ENCODE peak calls at places on chromosome 19, in four cellular contexts. Y is K562, O is GM12878, X is HepG2. A is an unnamed sample.
A peak's percentile ranks its signal among the peaks of the same experiment; 100 is the strongest.

GRCh38 chr19:35327642-35328041 is 1.3 kb upstream of the CD22 start:
- DNase-seq in Y (peak; percentile 54), O (no peak), X (peak; percentile 31), A (no peak)

GRCh38 chr19:50551713-50552187 is 16.5 kb downstream of the LRRC4B start:
- DNase-seq in Y (peak; percentile 81), O (no peak), X (no peak), A (no peak)

GRCh38 chr19:14703833-14704232 is 14.0 kb downstream of the ZNF333 start:
- DNase-seq in Y (no peak), O (no peak), X (no peak), A (no peak)

GRCh38 chr19:50980203-50980602 is 3.5 kb downstream of the KLK7 start:
- DNase-seq in Y (no peak), O (no peak), X (no peak), A (no peak)

GRCh38 chr19:6442087-6442688 is 8.6 kb upstream of the SLC25A41 start:
- DNase-seq in Y (no peak), O (no peak), X (no peak), A (no peak)

GRCh38 chr19:4723465-4724251 is at the start of gene DPP9:
- DNase-seq in Y (peak; percentile 97), O (peak; percentile 100), X (peak; percentile 97), A (peak; percentile 99)

GRCh38 chr19:34974631-34975030 is 10.6 kb upstream of the ZNF792 start:
- DNase-seq in Y (no peak), O (no peak), X (no peak), A (no peak)

GRCh38 chr19:30111456-30111855 is 169.4 kb downstream of the URI1 start:
- DNase-seq in Y (no peak), O (no peak), X (no peak), A (no peak)

GRCh38 chr19:29404951-29405727 is 120.7 kb upstream of the VSTM2B start:
- DNase-seq in Y (no peak), O (no peak), X (no peak), A (no peak)

GRCh38 chr19:7783991-7784421 is 21.0 kb downstream of the CLEC4M start:
- DNase-seq in Y (no peak), O (no peak), X (peak; percentile 17), A (no peak)

GRCh38 chr19:11560404-11560988 is 1.5 kb upstream of the ELOF1 start:
- DNase-seq in Y (peak; percentile 68), O (peak; percentile 83), X (peak; percentile 80), A (peak; percentile 70)

GRCh38 chr19:2590630-2591399 is 111.7 kb downstream of the GNG7 start:
- DNase-seq in Y (no peak), O (no peak), X (no peak), A (no peak)

GRCh38 chr19:14112809-14113385 is 4.7 kb downstream of the PRKACA start:
- DNase-seq in Y (no peak), O (no peak), X (peak; percentile 29), A (no peak)

GRCh38 chr19:34096020-34096915 is 76.0 kb upstream of the LSM14A start:
- DNase-seq in Y (peak; percentile 44), O (no peak), X (peak; percentile 41), A (peak; percentile 50)

GRCh38 chr19:32041681-32042292 is 303.6 kb upstream of the ZNF507 start:
- DNase-seq in Y (peak; percentile 38), O (no peak), X (peak; percentile 16), A (peak; percentile 64)

GRCh38 chr19:10295305-10295846 is 5.6 kb downstream of the ICAM5 start:
- DNase-seq in Y (peak; percentile 42), O (no peak), X (no peak), A (no peak)

GRCh38 chr19:35868172-35868822 is at the start of gene APLP1:
- DNase-seq in Y (peak; percentile 91), O (no peak), X (peak; percentile 14), A (peak; percentile 59)

GRCh38 chr19:51059715-51060114 is 5.2 kb downstream of the KLK13 start:
- DNase-seq in Y (peak; percentile 25), O (no peak), X (no peak), A (no peak)

GRCh38 chr19:8731428-8732169 is 10.2 kb downstream of the OR2Z1 start:
- DNase-seq in Y (peak; percentile 31), O (no peak), X (no peak), A (no peak)

DNA sequence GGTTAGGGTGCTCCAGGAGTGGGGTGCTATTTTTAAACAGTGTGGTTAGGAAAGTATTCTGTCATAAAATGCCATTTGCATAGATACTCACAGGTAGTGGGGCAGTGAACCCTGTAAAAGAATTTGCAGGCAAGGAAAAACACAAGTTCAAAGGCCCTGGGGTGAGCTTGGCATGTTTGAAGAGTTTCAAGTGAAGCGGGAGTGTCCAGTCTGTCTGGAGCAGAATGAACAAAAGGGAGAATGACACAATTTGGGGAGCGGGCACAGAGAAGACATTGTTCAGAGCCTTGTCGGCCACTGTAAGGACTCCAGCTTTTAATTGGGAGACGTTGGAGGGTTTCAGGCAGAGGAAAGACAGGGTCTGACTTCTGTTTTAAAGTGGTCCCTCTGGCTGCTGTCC is 2.8 kb downstream of the GRWD1 start:
- DNase-seq in Y (no peak), O (no peak), X (no peak), A (no peak)
- TF ChIP-seq FOXK2 in Y (no peak), O (no peak), X (no peak), A (no peak)

GRCh38 chr19:47026889-47027288 is 7.3 kb downstream of the NPAS1 start:
- DNase-seq in Y (no peak), O (no peak), X (no peak), A (no peak)

GRCh38 chr19:47024502-47024901 is 4.9 kb downstream of the NPAS1 start:
- DNase-seq in Y (no peak), O (no peak), X (no peak), A (no peak)

GRCh38 chr19:47026156-47026555 is 6.5 kb downstream of the NPAS1 start:
- DNase-seq in Y (no peak), O (no peak), X (no peak), A (no peak)

GRCh38 chr19:47028372-47028672 is 8.7 kb downstream of the NPAS1 start:
- DNase-seq in Y (no peak), O (no peak), X (no peak), A (no peak)

DNA sequence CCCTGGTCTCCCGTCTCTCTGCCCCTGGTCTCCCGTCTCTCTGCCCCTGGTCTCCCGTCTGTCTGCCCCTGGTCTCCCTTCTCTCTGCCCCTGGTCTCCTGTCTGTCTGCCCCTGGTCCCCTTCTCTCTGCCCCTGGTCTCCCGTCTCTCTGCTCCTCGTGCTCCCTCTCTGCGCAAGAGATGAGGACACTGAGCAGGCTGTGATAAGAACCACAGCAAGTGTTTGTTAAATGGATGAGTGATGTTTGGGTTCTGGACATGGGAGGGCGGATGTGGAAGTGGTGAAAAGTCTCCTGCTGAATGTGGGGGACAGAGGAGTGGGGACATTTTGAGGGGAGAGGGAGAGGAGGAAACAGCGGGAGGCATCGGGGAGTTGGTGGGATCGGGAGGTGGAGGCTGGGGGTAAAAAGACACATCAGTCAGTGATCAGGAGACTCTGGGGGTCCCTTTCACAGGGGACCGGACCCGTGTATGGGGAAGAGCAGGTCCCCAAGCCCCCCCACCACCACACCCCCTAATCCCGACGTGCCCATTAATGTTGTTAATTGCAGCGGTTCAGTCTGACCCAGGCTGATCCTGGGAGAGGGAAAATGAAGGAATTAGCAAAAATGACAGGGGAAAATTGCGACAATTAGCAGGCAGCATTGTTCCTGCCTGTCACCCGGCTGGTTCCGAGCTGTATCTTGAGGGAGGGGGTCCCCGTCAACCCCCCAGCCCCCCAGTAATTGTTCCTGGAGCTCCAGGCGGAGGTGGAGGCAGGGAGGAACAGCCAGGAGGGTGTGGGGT is 8.1 kb downstream of the NPAS1 start:
- DNase-seq in Y (no peak), O (no peak), X (no peak), A (no peak)
- TF ChIP-seq FOXK2 in Y (no peak), O (no peak), X (no peak), A (no peak)

GRCh38 chr19:16626796-16627193 is 1.2 kb downstream of the MED26 start:
- DNase-seq in Y (no peak), O (no peak), X (no peak), A (no peak)

GRCh38 chr19:16627928-16628182 is 149 bp downstream of the MED26 start:
- DNase-seq in Y (no peak), O (no peak), X (no peak), A (no peak)

GRCh38 chr19:16628183-16628983 is at the start of gene MED26:
- DNase-seq in Y (peak; percentile 98), O (peak; percentile 53), X (peak; percentile 86), A (peak; percentile 99)

GRCh38 chr19:16628984-16629691 is 1.1 kb upstream of the MED26 start:
- DNase-seq in Y (no peak), O (peak; percentile 33), X (no peak), A (no peak)

DNA sequence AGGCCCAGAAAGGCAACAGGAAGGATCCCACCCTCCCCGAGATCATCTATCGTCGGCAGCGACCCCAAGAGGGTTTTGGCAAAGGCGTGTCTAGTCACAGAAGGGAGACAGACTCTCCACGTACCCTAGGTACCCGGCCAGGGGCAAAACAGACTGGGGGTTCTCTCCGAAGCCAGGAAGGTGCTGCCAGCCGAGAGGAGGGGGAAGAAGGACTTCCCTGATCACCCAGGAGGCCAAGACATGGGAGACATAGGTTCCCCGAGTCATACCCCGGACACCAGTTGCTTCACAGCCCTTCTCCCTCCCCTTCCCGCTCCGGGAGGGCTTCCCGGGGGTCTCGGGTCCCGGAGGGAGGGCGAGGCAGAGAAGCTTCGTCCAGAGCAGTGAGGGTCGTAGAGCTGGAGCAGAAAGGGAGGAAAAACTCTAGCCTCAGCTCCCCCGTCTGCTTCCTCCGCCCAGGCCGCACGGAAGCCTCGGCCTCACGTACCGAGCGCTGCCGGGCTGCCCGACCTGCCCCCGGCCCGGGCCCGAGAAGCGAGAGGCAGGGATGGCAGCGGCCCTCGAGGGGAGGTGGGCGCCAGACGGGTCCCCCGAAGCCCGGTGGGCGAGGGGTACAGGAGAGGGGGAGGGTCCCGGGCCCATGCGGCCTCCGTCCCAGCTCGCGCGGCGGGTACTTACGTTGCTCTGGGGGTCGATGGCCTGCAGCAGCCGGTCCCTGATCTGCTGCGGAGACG is 643 bp downstream of the MED26 start:
- DNase-seq in Y (no peak), O (no peak), X (peak; percentile 10), A (no peak)
- TF ChIP-seq FOXK2 in Y (no peak), O (no peak), X (no peak), A (no peak)

GRCh38 chr19:45440259-45440638 is 16.5 kb upstream of the ERCC1 start:
- DNase-seq in Y (no peak), O (no peak), X (no peak), A (no peak)

GRCh38 chr19:45440873-45441654 is 17.3 kb upstream of the ERCC1 start:
- DNase-seq in Y (peak; percentile 45), O (no peak), X (no peak), A (no peak)

GRCh38 chr19:45439190-45439568 is 15.5 kb upstream of the ERCC1 start:
- DNase-seq in Y (no peak), O (no peak), X (no peak), A (no peak)

GRCh38 chr19:45437328-45437727 is 13.6 kb upstream of the ERCC1 start:
- DNase-seq in Y (no peak), O (no peak), X (no peak), A (no peak)

DNA sequence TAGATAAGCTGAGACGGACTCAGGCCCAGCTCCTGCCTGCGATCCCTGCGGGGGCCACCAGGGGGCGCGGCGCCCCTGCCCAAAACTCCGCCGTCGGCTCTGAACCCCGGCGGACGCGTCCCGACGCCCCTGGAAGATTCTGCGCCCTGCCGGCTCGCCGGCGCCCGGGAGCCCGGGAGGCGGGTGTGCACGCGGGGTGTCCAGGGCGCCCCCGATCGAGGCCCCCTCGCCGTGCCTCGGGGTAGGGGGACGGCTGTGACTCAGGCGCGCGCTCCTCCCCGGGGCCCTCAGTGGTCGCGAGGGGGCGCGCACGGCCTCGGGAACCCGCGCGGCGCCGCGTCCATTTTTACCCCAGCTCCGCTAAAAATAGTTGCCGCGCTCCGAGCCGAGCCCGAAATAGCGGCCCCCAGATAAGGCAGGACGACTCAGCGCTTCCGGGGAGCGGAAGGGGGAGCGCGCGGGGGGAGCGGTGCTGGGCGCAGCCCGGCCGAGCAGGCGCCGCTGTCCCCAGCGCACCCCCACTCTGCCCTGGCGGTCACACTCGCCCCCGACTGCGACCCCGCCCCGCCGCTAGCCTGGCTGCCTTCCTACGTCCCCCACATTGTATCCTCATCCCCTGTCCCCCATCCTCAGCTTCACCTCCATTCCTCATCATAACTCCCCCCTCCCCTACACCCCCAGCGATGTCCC is 16.0 kb upstream of the ERCC1 start:
- DNase-seq in Y (peak; percentile 82), O (no peak), X (no peak), A (peak; percentile 73)
- TF ChIP-seq FOXK2 in Y (no peak), O (no peak), X (no peak), A (no peak)